ENCODE peak calls at places on chromosomes 13 and 19, in seven cellular contexts. J is dorsolateral prefrontal cortex, B is cardiac fibroblast, E is fibroblast of the aortic adventitia, F is AG10803, O is fibroblast of lung, I is pancreas. M is an unnamed sample.

GRCh38 chr13:105338044-105338443 is 1197.4 kb downstream of the EFNB2 start:
- DNase-seq in J (no peak), B (no peak), E (no peak), F (peak), O (no peak), I (no peak), M (no peak)

GRCh38 chr19:7862413-7862951 is 11.7 kb downstream of the PRR36 start:
- DNase-seq in J (no peak), B (peak), E (no peak), F (no peak), O (peak), I (peak), M (peak)

GRCh38 chr13:28392896-28393295 is 102.0 kb downstream of the FLT1 start:
- DNase-seq in J (no peak), B (no peak), E (no peak), F (peak), O (no peak), I (no peak), M (no peak)

GRCh38 chr19:55113570-55114039 is 3.8 kb downstream of the PPP1R12C start:
- DNase-seq in J (peak), B (peak), E (peak), F (peak), O (peak), I (peak), M (no peak)

GRCh38 chr19:28984315-28984714 is 228.6 kb downstream of the UQCRFS1 start:
- DNase-seq in J (no peak), B (no peak), E (no peak), F (no peak), O (no peak), I (no peak), M (no peak)

GRCh38 chr19:56976995-56977906 is 136.7 kb upstream of the PEG3 start:
- DNase-seq in J (no peak), B (no peak), E (no peak), F (no peak), O (no peak), I (no peak), M (no peak)

GRCh38 chr19:37948362-37948761 is 41.4 kb downstream of the SIPA1L3 start:
- DNase-seq in J (no peak), B (no peak), E (no peak), F (no peak), O (no peak), I (no peak), M (no peak)

GRCh38 chr19:4636151-4636717 is 3.1 kb upstream of the TNFAIP8L1 start:
- DNase-seq in J (peak), B (peak), E (peak), F (peak), O (peak), I (peak), M (peak)

GRCh38 chr19:42360787-42361544 is 29.1 kb downstream of the CNFN start:
- DNase-seq in J (no peak), B (no peak), E (peak), F (no peak), O (peak), I (no peak), M (no peak)

GRCh38 chr13:71979616-71980015 is 112.6 kb upstream of the DACH1 start:
- DNase-seq in J (no peak), B (no peak), E (no peak), F (no peak), O (peak), I (no peak), M (peak)

GRCh38 chr13:79197933-79198332 is 208.1 kb downstream of the RBM26 start:
- DNase-seq in J (no peak), B (no peak), E (no peak), F (no peak), O (no peak), I (no peak), M (no peak)

GRCh38 chr19:8306235-8307054 is 1.7 kb downstream of the CD320 start:
- DNase-seq in J (peak), B (no peak), E (no peak), F (no peak), O (no peak), I (peak), M (no peak)

GRCh38 chr13:79582896-79583295 is 101.9 kb downstream of the NDFIP2 start:
- DNase-seq in J (no peak), B (no peak), E (no peak), F (no peak), O (no peak), I (no peak), M (no peak)

DNA sequence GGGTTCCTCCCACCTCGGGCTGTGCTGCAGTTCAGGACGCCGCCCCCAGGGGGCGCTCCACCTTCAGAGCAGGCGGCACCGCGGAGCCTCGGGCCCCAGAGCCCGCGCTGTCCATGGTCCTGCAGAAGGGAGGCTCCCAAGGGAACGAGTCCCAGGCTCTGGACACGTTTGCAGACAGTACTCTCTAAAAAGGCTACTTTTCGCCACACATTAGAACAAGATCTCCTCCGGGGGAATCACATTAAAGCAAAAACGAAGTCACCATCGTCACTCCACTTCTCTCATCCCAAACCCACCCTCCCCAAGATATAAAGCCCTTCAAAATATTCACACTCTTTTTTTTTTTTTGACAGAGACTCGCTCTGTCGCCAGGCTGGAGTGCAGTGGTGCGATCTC is 4.6 kb upstream of the SIGLEC10 start:
- DNase-seq in J (peak), B (peak), E (peak), F (peak), O (peak), I (peak), M (peak)
- H3K4me3 ChIP-seq in J (no peak), B (no peak), E (no peak), F (no peak), O (no peak), I (no peak), M (no peak)

GRCh38 chr19:15195381-15195964 is 5.3 kb downstream of the NOTCH3 start:
- DNase-seq in J (no peak), B (peak), E (peak), F (peak), O (peak), I (peak), M (no peak)

GRCh38 chr19:15195987-15196682 is 4.7 kb downstream of the NOTCH3 start:
- DNase-seq in J (no peak), B (no peak), E (no peak), F (no peak), O (peak), I (peak), M (no peak)

GRCh38 chr19:15196683-15197005 is 4.2 kb downstream of the NOTCH3 start:
- DNase-seq in J (no peak), B (no peak), E (no peak), F (no peak), O (no peak), I (no peak), M (no peak)

GRCh38 chr19:15197275-15198005 is 3.4 kb downstream of the NOTCH3 start:
- DNase-seq in J (no peak), B (peak), E (no peak), F (peak), O (no peak), I (peak), M (peak)

DNA sequence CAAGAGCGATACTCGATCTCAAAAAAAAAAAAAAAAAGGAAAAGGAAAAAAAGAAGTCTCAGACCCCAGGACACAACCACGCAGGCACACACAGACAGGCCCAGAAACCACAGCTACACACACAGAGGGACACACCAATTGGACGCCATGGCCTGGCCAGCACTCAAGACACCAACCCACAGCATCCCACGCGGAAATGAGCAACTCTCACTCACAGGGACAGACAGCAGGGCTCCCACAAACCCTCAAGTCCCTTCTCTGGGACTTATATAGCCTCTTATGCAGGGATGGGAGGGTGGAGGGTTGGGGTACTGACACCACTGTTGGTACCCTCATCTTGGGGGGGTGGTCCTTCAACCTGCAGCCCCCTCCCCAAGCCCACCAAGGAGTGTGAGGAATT is 5.9 kb downstream of the NOTCH3 start:
- DNase-seq in J (peak), B (peak), E (peak), F (peak), O (peak), I (no peak), M (no peak)
- H3K4me3 ChIP-seq in J (peak), B (no peak), E (peak), F (peak), O (no peak), I (no peak), M (peak)

GRCh38 chr19:17266026-17266425 is 1.2 kb upstream of the BABAM1 start:
- DNase-seq in J (no peak), B (no peak), E (no peak), F (no peak), O (no peak), I (no peak), M (no peak)

GRCh38 chr19:17266975-17267788 is at the start of gene BABAM1:
- DNase-seq in J (peak), B (peak), E (peak), F (peak), O (peak), I (peak), M (peak)

GRCh38 chr19:17264641-17264979 is at the start of gene USHBP1:
- DNase-seq in J (no peak), B (no peak), E (no peak), F (no peak), O (no peak), I (no peak), M (no peak)

GRCh38 chr19:17268754-17269153 is 1.5 kb downstream of the BABAM1 start:
- DNase-seq in J (no peak), B (no peak), E (no peak), F (no peak), O (no peak), I (no peak), M (no peak)

GRCh38 chr19:17266589-17266974 is 661 bp upstream of the BABAM1 start:
- DNase-seq in J (no peak), B (no peak), E (no peak), F (no peak), O (no peak), I (no peak), M (no peak)
- H3K4me3 ChIP-seq in J (peak), B (no peak), E (no peak), F (no peak), O (no peak), I (no peak), M (no peak)

GRCh38 chr19:14661372-14661924 is 13.2 kb downstream of the ADGRE3 start:
- DNase-seq in J (no peak), B (no peak), E (no peak), F (no peak), O (no peak), I (no peak), M (no peak)
- H3K4me3 ChIP-seq in J (no peak), B (no peak), E (no peak), F (no peak), O (no peak), I (no peak), M (no peak)

M was measured in Jurkat, Clone E6-1.